ENCODE peak calls at places on chromosomes 7 and 10, in six cellular contexts. T is iris pigment epithelial cell; O is dermis microvascular lymphatic vessel endothelial cell; Y is naive thymus-derived CD4-positive, alpha-beta T cell; C is NCI-H2029; L is fibroblast of gingiva. I is an unnamed sample.

GRCh38 chr10:46216003-46216634 is 70.7 kb upstream of the ANTXRL start:
- DNase-seq in T (no peak), O (no peak), Y (no peak), C (no peak), L (no peak), I (no peak)

GRCh38 chr10:78332013-78332412 is 298.4 kb downstream of the RPS24 start:
- DNase-seq in T (no peak), O (no peak), Y (no peak), C (no peak), L (peak), I (no peak)

GRCh38 chr7:98616381-98617050 is 569 bp upstream of the NPTX2 start:
- DNase-seq in T (no peak), O (no peak), Y (no peak), C (peak), L (no peak), I (no peak)

GRCh38 chr10:75226656-75227055 is 9.1 kb downstream of the COMTD1 start:
- DNase-seq in T (no peak), O (no peak), Y (no peak), C (no peak), L (no peak), I (no peak)

GRCh38 chr10:31069411-31069810 is 37.7 kb upstream of the ZNF438 start:
- DNase-seq in T (no peak), O (no peak), Y (no peak), C (no peak), L (no peak), I (no peak)

GRCh38 chr10:110511734-110512449 is 14.2 kb downstream of the DUSP5 start:
- DNase-seq in T (no peak), O (no peak), Y (no peak), C (no peak), L (no peak), I (no peak)

GRCh38 chr10:67629461-67629971 is 66.5 kb downstream of the CTNNA3 start:
- DNase-seq in T (peak), O (peak), Y (no peak), C (no peak), L (no peak), I (no peak)

GRCh38 chr10:70668454-70668970 is 3.8 kb upstream of the ADAMTS14 start:
- DNase-seq in T (no peak), O (no peak), Y (no peak), C (no peak), L (no peak), I (no peak)

GRCh38 chr10:104155591-104155990 is 33.6 kb downstream of the SFR1 start:
- DNase-seq in T (no peak), O (no peak), Y (no peak), C (no peak), L (no peak), I (no peak)

GRCh38 chr10:35355971-35356724 is 19.8 kb downstream of the CCNY start:
- DNase-seq in T (no peak), O (no peak), Y (no peak), C (no peak), L (no peak), I (no peak)

GRCh38 chr7:28608766-28609165 is 196.4 kb downstream of the CREB5 start:
- DNase-seq in T (peak), O (no peak), Y (no peak), C (no peak), L (peak), I (no peak)

GRCh38 chr10:43125274-43125845 is 12.9 kb upstream of the CSGALNACT2 start:
- DNase-seq in T (no peak), O (no peak), Y (no peak), C (no peak), L (no peak), I (no peak)

GRCh38 chr10:121281576-121281975 is 316.7 kb downstream of the FGFR2 start:
- DNase-seq in T (peak), O (no peak), Y (no peak), C (no peak), L (no peak), I (no peak)

GRCh38 chr10:25502453-25502852 is 327.7 kb downstream of the GPR158 start:
- DNase-seq in T (no peak), O (no peak), Y (no peak), C (no peak), L (no peak), I (no peak)

GRCh38 chr7:97064972-97065587 is 40.4 kb upstream of the DLX5 start:
- DNase-seq in T (peak), O (peak), Y (no peak), C (peak), L (peak), I (peak)

GRCh38 chr10:117663750-117664149 is 121.2 kb downstream of the EMX2 start:
- DNase-seq in T (peak), O (peak), Y (no peak), C (no peak), L (peak), I (no peak)

GRCh38 chr7:44213872-44214595 is 13.3 kb downstream of the YKT6 start:
- DNase-seq in T (peak), O (peak), Y (no peak), C (peak), L (peak), I (peak)

GRCh38 chr7:77393261-77393660 is 22.9 kb downstream of the GSAP start:
- DNase-seq in T (peak), O (no peak), Y (no peak), C (no peak), L (no peak), I (no peak)

GRCh38 chr10:123704076-123704475 is 37.9 kb downstream of the GPR26 start:
- DNase-seq in T (no peak), O (no peak), Y (no peak), C (no peak), L (no peak), I (no peak)

GRCh38 chr10:95467162-95467599 is 94.0 kb downstream of the SORBS1 start:
- DNase-seq in T (peak), O (no peak), Y (no peak), C (no peak), L (peak), I (peak)

GRCh38 chr7:2528481-2529095 is 9.0 kb downstream of the LFNG start:
- DNase-seq in T (no peak), O (no peak), Y (no peak), C (no peak), L (no peak), I (no peak)

GRCh38 chr10:100370976-100371706 is 24.1 kb downstream of the SCD start:
- DNase-seq in T (peak), O (no peak), Y (peak), C (no peak), L (peak), I (peak)

GRCh38 chr10:5647507-5648240 is 18.7 kb downstream of the ASB13 start:
- DNase-seq in T (no peak), O (no peak), Y (no peak), C (no peak), L (no peak), I (no peak)

GRCh38 chr7:70579397-70580097 is 552.4 kb upstream of the GALNT17 start:
- DNase-seq in T (no peak), O (no peak), Y (no peak), C (no peak), L (no peak), I (no peak)

GRCh38 chr10:110504111-110504735 is 6.5 kb downstream of the DUSP5 start:
- DNase-seq in T (peak), O (no peak), Y (no peak), C (no peak), L (peak), I (no peak)

GRCh38 chr7:131944556-131945069 is 388.2 kb upstream of the PODXL start:
- DNase-seq in T (no peak), O (no peak), Y (no peak), C (no peak), L (no peak), I (no peak)

GRCh38 chr10:34730726-34731125 is 84.4 kb downstream of the PARD3 start:
- DNase-seq in T (no peak), O (no peak), Y (no peak), C (no peak), L (no peak), I (no peak)

GRCh38 chr10:75400163-75400768 is 1.3 kb downstream of the ZNF503 start:
- DNase-seq in T (peak), O (no peak), Y (no peak), C (no peak), L (peak), I (peak)

GRCh38 chr7:44733708-44734481 is 14.8 kb upstream of the ZMIZ2 start:
- DNase-seq in T (peak), O (no peak), Y (no peak), C (no peak), L (peak), I (no peak)

GRCh38 chr7:111137296-111138195 is 46.6 kb downstream of the LRRN3 start:
- DNase-seq in T (peak), O (no peak), Y (no peak), C (no peak), L (peak), I (no peak)

GRCh38 chr7:138092486-138093028 is 16.3 kb downstream of the AKR1D1 start:
- DNase-seq in T (no peak), O (no peak), Y (no peak), C (no peak), L (no peak), I (no peak)

GRCh38 chr10:125340871-125341270 is 180.5 kb upstream of the CTBP2 start:
- DNase-seq in T (peak), O (no peak), Y (no peak), C (no peak), L (peak), I (no peak)

GRCh38 chr7:73439305-73439704 is 5.7 kb downstream of the FZD9 start:
- DNase-seq in T (no peak), O (no peak), Y (no peak), C (no peak), L (no peak), I (no peak)

GRCh38 chr7:116434820-116435341 is 64.7 kb upstream of the CAV2 start:
- DNase-seq in T (peak), O (no peak), Y (no peak), C (no peak), L (peak), I (no peak)

GRCh38 chr10:7563770-7564169 is 103.0 kb downstream of the ITIH5 start:
- DNase-seq in T (no peak), O (no peak), Y (no peak), C (no peak), L (no peak), I (no peak)

GRCh38 chr7:51878869-51879268 is 562.3 kb upstream of the COBL start:
- DNase-seq in T (no peak), O (no peak), Y (no peak), C (no peak), L (no peak), I (no peak)